ENCODE peak calls at places on chromosomes 16 and 17, in four cellular contexts. C is CD8-positive, alpha-beta memory T cell; E is Panc1; J is thoracic aorta. Q is an unnamed sample.

GRCh38 chr16:16151315-16151714 is 72.0 kb downstream of the ABCC6 start:
- DNase-seq in C (no peak), E (no peak), J (no peak), Q (no peak)

GRCh38 chr17:38942641-38943040 is 17.2 kb downstream of the LASP1NB start:
- DNase-seq in E (no peak), C (no peak), J (no peak), Q (no peak)

GRCh38 chr17:17790673-17791464 is 45.9 kb downstream of the SREBF1 start:
- DNase-seq in E (no peak), C (no peak), J (no peak), Q (no peak)

GRCh38 chr17:31487063-31487647 is 95.7 kb downstream of the RAB11FIP4 start:
- DNase-seq in J (no peak), E (no peak), C (no peak), Q (no peak)

GRCh38 chr16:3157229-3158013 is 22.6 kb downstream of the ZNF213 start:
- DNase-seq in J (peak), C (peak), E (peak), Q (peak)

GRCh38 chr17:17757944-17758343 is 76.7 kb downstream of the RAI1 start:
- DNase-seq in J (no peak), E (no peak), C (no peak), Q (no peak)

GRCh38 chr16:828891-829290 is 28.4 kb upstream of the GNG13 start:
- DNase-seq in C (no peak), E (no peak), J (no peak), Q (no peak)

GRCh38 chr17:64984776-64985521 is 65.7 kb upstream of the LRRC37A3 start:
- DNase-seq in E (no peak), J (no peak), C (peak), Q (peak)

GRCh38 chr16:30379165-30379783 is 3.1 kb downstream of the SEPTIN1 start:
- DNase-seq in C (no peak), J (no peak), E (no peak), Q (no peak)

GRCh38 chr16:72913551-72913950 is 134.4 kb downstream of the ZFHX3 start:
- DNase-seq in C (no peak), E (no peak), J (no peak), Q (no peak)

GRCh38 chr16:88804552-88805339 is 1.2 kb downstream of the CDT1 start:
- DNase-seq in J (no peak), E (no peak), C (no peak), Q (no peak)

GRCh38 chr16:53619247-53619646 is 84.4 kb downstream of the RPGRIP1L start:
- DNase-seq in J (no peak), E (no peak), C (no peak), Q (no peak)

GRCh38 chr16:50263060-50263909 is 3.1 kb upstream of the ADCY7 start:
- DNase-seq in C (no peak), J (no peak), E (no peak), Q (no peak)

GRCh38 chr16:85416267-85417109 is 196.6 kb upstream of the GSE1 start:
- DNase-seq in J (no peak), E (no peak), C (peak), Q (peak)

GRCh38 chr17:50536683-50537646 is 4.4 kb downstream of the EPN3 start:
- DNase-seq in J (no peak), C (no peak), E (no peak), Q (no peak)

GRCh38 chr16:86942469-86943175 is 364.3 kb downstream of the FOXL1 start:
- DNase-seq in C (no peak), E (no peak), J (no peak), Q (no peak)

GRCh38 chr16:68539704-68540370 is 746 bp downstream of the ZFP90 start:
- DNase-seq in J (no peak), C (no peak), E (no peak), Q (peak)

GRCh38 chr17:77875051-77875780 is 83.3 kb upstream of the TNRC6C start:
- DNase-seq in J (no peak), E (no peak), C (no peak), Q (no peak)

GRCh38 chr16:59633996-59634579 is 900.0 kb upstream of the GOT2 start:
- DNase-seq in J (no peak), E (no peak), C (no peak), Q (no peak)

GRCh38 chr16:6016530-6017184 is 919.1 kb upstream of the EEF2KMT start:
- DNase-seq in J (no peak), C (no peak), E (no peak), Q (peak)

GRCh38 chr16:24758373-24758772 is 28.9 kb downstream of the TNRC6A start:
- DNase-seq in E (no peak), C (no peak), J (no peak), Q (no peak)

GRCh38 chr16:78317871-78318270 is 218.4 kb downstream of the WWOX start:
- DNase-seq in C (no peak), E (no peak), J (no peak), Q (no peak)

GRCh38 chr16:79069634-79070033 is 530.9 kb downstream of the MAF start:
- DNase-seq in E (no peak), J (no peak), C (no peak), Q (no peak)

GRCh38 chr17:8391711-8392110 is 5.9 kb downstream of the RNF222 start:
- DNase-seq in J (no peak), C (no peak), E (no peak), Q (no peak)

GRCh38 chr17:80060629-80061028 is 24.2 kb downstream of the CCDC40 start:
- DNase-seq in C (no peak), E (no peak), J (no peak), Q (no peak)

GRCh38 chr16:58414938-58415451 is 22.7 kb downstream of the GINS3 start:
- DNase-seq in C (no peak), J (no peak), E (no peak), Q (no peak)

GRCh38 chr16:4011940-4012629 is 104.2 kb downstream of the ADCY9 start:
- DNase-seq in C (no peak), E (no peak), J (no peak), Q (no peak)

GRCh38 chr16:70576431-70577255 is 53.0 kb downstream of the SF3B3 start:
- DNase-seq in E (no peak), J (no peak), C (no peak), Q (peak)

GRCh38 chr16:51526622-51527021 is 375.6 kb upstream of the SALL1 start:
- DNase-seq in E (no peak), J (no peak), C (no peak), Q (no peak)

DNA sequence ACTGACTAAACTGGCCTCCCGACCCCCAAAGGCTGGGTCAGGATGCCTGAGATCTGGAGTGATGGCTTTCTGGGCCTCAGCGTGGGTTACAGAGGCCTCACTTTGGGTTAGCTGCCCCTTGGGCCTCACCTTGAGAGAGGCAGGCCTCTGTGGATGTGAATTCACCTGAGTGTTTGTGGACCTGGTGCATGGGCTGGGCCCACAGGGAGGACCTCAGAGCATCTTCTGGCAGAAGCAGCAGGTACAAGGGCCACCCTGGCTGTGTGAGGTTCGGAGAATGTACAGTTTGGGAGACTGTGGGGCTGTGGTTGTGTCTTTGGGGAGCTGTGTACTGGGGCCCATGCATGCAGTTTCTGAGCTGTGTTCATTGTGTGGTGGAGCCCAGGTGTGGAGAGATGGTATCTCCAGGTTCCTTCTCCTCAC is 18.3 kb downstream of the RARA start:
- DNase-seq in C (no peak), E (no peak), J (no peak), Q (no peak)
- H3K27ac ChIP-seq in C (peak), E (peak), J (peak), Q (no peak)

DNA sequence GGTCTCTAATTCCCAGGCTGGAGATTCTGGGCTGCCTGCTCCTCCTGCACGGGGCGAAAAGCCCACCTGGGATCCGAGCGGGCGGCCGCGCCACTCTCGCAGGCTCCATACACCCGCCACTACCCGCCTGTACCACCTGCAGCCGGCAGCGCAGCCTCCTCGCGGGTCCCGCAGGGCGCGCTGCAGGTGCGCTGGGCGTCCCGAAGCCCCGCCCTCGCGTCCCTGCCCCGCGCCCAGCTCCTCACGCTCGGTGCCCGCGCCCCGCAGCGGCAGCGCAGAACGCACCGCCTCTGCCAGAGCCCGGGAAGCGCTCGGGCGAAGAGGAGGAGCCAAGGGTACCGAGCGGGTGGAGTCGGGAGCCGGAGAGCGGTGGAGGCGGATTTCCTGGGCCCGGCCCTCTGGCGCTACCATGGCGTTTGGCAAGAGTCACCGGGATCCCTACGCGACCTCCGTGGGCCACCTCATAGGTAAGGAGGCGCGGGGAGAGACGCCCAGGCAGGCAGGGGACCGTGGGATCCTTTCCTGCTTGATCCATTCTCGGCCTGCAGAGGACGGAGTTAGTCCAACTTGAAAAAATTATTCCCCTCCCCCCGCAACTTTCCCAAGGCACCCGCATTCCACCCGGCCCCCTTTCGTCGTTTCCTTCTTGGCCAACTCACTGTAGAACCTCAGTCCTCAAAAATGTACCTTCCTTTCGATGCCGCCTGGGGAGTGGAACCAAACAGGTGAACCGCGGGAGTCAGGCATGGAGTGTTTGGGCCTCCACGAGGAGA is at the start of gene TOM1L1:
- DNase-seq in E (no peak), C (no peak), J (peak), Q (peak)
- H3K4me3 ChIP-seq in E (peak), C (no peak), J (peak), Q (peak)

DNA sequence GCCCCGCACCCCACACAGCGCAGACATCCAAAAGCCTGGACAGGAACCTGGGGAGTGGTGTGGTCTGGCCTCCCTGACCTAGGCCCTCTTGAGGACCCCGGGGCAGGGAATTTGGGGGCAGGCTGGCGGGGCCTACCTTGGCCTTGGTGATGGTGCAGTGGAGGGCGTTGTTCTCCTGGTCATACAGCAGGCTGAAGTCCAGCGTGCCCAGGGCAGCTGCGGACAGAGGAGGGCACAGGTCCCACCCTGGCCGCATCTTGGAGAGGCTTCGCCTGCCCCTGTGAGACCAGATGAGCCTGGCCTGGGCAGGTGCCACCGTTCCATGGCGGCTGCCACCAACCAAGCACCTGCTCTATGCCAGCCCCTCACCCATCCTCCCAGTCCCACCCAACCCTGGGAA is 9.0 kb downstream of the DOC2B start:
- DNase-seq in E (no peak), C (no peak), J (no peak), Q (no peak)
- H3K27ac ChIP-seq in E (no peak), C (no peak), J (no peak), Q (no peak)

GRCh38 chr17:16415031-16415924 is at the start of gene TRPV2:
- DNase-seq in E (no peak), C (peak), J (no peak), Q (no peak)
- H3K4me3 ChIP-seq in E (peak), C (peak), J (peak), Q (peak)

DNA sequence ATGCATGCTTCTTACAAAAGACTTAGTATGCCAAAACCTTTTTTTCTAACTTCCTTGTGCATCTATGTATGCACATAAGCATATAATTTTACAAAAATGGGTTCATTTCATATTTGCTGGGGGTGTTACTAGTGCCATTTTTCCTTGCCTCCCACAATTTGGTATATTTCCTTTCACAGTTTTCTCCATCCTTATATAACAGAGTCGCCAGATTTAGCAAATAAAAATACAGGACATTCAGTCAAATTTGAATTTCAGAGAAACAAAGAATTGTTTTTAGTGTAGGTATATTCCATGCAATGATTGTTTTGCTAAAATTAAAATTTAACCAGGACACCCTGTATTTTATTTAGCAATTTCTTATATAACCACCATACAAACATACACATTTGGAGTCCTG is 4.0 kb upstream of the FBXO39 start:
- DNase-seq in E (no peak), J (no peak), C (no peak), Q (no peak)
- H3K27ac ChIP-seq in E (no peak), J (no peak), C (no peak), Q (no peak)

GRCh38 chr17:45019177-45019711 is 32.2 kb downstream of the DCAKD start:
- DNase-seq in C (peak), E (no peak), J (no peak), Q (no peak)
- H3K4me3 ChIP-seq in C (peak), E (peak), J (peak), Q (peak)

GRCh38 chr17:29141484-29141835 is 38.7 kb downstream of the MYO18A start:
- DNase-seq in C (no peak), E (no peak), J (no peak), Q (no peak)
- H3K27ac ChIP-seq in C (no peak), E (no peak), J (peak), Q (peak)

DNA sequence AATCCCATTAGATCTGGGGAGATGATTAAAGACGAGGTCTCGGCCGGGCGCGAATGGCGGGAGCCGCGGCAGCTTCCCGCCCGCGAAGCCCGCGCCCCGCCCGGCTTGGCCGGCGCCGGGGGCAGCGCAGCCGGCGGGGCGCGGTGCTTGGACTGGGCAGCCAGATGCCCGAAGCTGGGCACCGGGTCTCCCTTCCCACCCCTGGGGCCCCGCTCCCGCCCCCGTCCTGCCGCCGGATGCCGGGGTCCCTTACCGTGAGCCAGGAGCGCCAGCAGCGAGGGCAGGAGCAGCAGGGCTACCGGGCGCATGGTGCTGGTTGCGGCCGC is 308 bp downstream of the SEZ6 start:
- DNase-seq in J (no peak), C (no peak), E (no peak), Q (no peak)
- H3K4me3 ChIP-seq in J (no peak), C (no peak), E (no peak), Q (no peak)

GRCh38 chr17:1211287-1211686 is 31.5 kb upstream of the ABR start:
- DNase-seq in E (no peak), C (no peak), J (no peak), Q (no peak)

GRCh38 chr17:1221209-1221608 is 41.4 kb upstream of the ABR start:
- DNase-seq in J (no peak), C (no peak), E (no peak), Q (no peak)

GRCh38 chr17:1217030-1217429 is 37.2 kb upstream of the ABR start:
- DNase-seq in E (no peak), C (no peak), J (no peak), Q (no peak)

GRCh38 chr17:1220346-1220745 is 40.6 kb upstream of the ABR start:
- DNase-seq in J (no peak), C (no peak), E (no peak), Q (no peak)

GRCh38 chr17:1216209-1216937 is 36.6 kb upstream of the ABR start:
- DNase-seq in E (no peak), C (no peak), J (no peak), Q (no peak)
- H3K27ac ChIP-seq in E (no peak), C (no peak), J (no peak), Q (no peak)